ENCODE peak calls at places on chromosomes 6 and 20, in four cellular contexts. Z is tibial artery, C is lung, Q is GOT3. U is an unnamed sample.

GRCh38 chr6:151101811-151102694 is 137.7 kb upstream of the AKAP12 start:
- DNase-seq in Q (no peak), Z (no peak), C (no peak), U (no peak)

GRCh38 chr20:36231331-36231730 is 4.9 kb upstream of the AAR2 start:
- DNase-seq in C (no peak), Z (no peak), Q (no peak), U (no peak)

GRCh38 chr20:10490706-10491105 is 55.6 kb downstream of the SLX4IP start:
- DNase-seq in Z (no peak), C (no peak), Q (no peak), U (no peak)

GRCh38 chr6:35219683-35220326 is 6.0 kb downstream of the SCUBE3 start:
- DNase-seq in C (no peak), Q (no peak), Z (no peak), U (no peak)

GRCh38 chr6:156658186-156658585 is 119.0 kb upstream of the ARID1B start:
- DNase-seq in Z (no peak), Q (no peak), C (no peak), U (no peak)

GRCh38 chr6:165936660-165937059 is 231.0 kb downstream of the TBXT start:
- DNase-seq in Z (no peak), C (no peak), Q (no peak), U (no peak)

GRCh38 chr20:62411479-62412193 is 4.6 kb upstream of the CABLES2 start:
- DNase-seq in Q (no peak), C (no peak), Z (no peak), U (no peak)

GRCh38 chr6:79413562-79414002 is 123.6 kb downstream of the LCA5 start:
- DNase-seq in Z (no peak), C (no peak), Q (no peak), U (no peak)

GRCh38 chr6:149234051-149234962 is 83.2 kb upstream of the TAB2 start:
- DNase-seq in C (no peak), Q (no peak), Z (no peak), U (no peak)

GRCh38 chr6:144797881-144798589 is 512.9 kb downstream of the UTRN start:
- DNase-seq in Z (no peak), C (no peak), Q (no peak), U (no peak)

GRCh38 chr6:42390228-42390934 is 61.3 kb downstream of the TRERF1 start:
- DNase-seq in Z (no peak), Q (no peak), C (no peak), U (no peak)

GRCh38 chr20:23459431-23460112 is 6.9 kb upstream of the CST11 start:
- DNase-seq in C (no peak), Z (no peak), Q (no peak), U (no peak)

U was measured in nephron progenitor cell.